ENCODE peak calls at places on chromosomes 1 and 21, in five cellular contexts. O, F, M, E and J are unnamed samples.

GRCh38 chr1:170731566-170732261 is 67.8 kb downstream of the PRRX1 start:
- DNase-seq in M (no peak), E (no peak), F (no peak), O (no peak), J (no peak)

GRCh38 chr1:243791586-243792267 is 58.3 kb downstream of the AKT3 start:
- DNase-seq in E (no peak), M (no peak), F (no peak), O (no peak), J (no peak)

GRCh38 chr1:109537450-109538178 is 2.1 kb upstream of the GPR61 start:
- DNase-seq in M (no peak), F (peak), O (no peak), E (no peak), J (no peak)

GRCh38 chr1:39047374-39048229 is 21.5 kb downstream of the NDUFS5 start:
- DNase-seq in M (peak), O (no peak), F (peak), E (no peak), J (peak)

GRCh38 chr1:207102146-207102545 is 1.9 kb upstream of the C4BPA start:
- DNase-seq in O (no peak), M (no peak), E (no peak), F (no peak), J (no peak)

GRCh38 chr1:46446646-46447498 is 42.8 kb upstream of the DMBX1 start:
- DNase-seq in O (peak), M (peak), E (peak), F (peak), J (peak)

GRCh38 chr1:165738794-165739193 is 29.9 kb downstream of the TMCO1 start:
- DNase-seq in F (no peak), M (no peak), O (no peak), E (no peak), J (no peak)

GRCh38 chr1:207848234-207848633 is 62.7 kb downstream of the CD34 start:
- DNase-seq in M (peak), F (peak), O (no peak), E (peak), J (no peak)

GRCh38 chr1:82565146-82565545 is 764.4 kb downstream of the ADGRL2 start:
- DNase-seq in E (no peak), F (no peak), M (peak), O (peak), J (peak)

GRCh38 chr1:222240536-222241181 is 307.2 kb downstream of the HHIPL2 start:
- DNase-seq in M (peak), O (no peak), F (no peak), E (no peak), J (no peak)

GRCh38 chr1:52127181-52128175 is 14.4 kb upstream of the ZFYVE9 start:
- DNase-seq in E (peak), F (no peak), M (peak), O (no peak), J (peak)

GRCh38 chr1:156747737-156748669 is 3.5 kb downstream of the HDGF start:
- DNase-seq in F (no peak), M (peak), O (peak), E (no peak), J (no peak)

GRCh38 chr1:52651904-52652303 is 18.9 kb downstream of the SHISAL2A start:
- DNase-seq in M (no peak), F (peak), E (no peak), O (no peak), J (no peak)

GRCh38 chr1:245086389-245086969 is 68.3 kb upstream of the KIF26B start:
- DNase-seq in M (peak), E (no peak), F (no peak), O (no peak), J (no peak)

GRCh38 chr1:212285685-212286436 is 651 bp downstream of the PPP2R5A start:
- DNase-seq in E (peak), O (peak), F (peak), M (peak), J (no peak)

GRCh38 chr1:206685256-206685748 is 597 bp downstream of the MAPKAPK2 start:
- DNase-seq in E (no peak), O (peak), M (no peak), F (peak), J (no peak)

GRCh38 chr1:155320661-155321576 is at the start of gene RUSC1:
- DNase-seq in O (peak), E (peak), M (peak), F (peak), J (no peak)

GRCh38 chr1:236091933-236092318 is 27.0 kb upstream of the NID1 start:
- DNase-seq in F (no peak), M (no peak), O (no peak), E (no peak), J (no peak)

GRCh38 chr1:39144943-39145650 is 59.4 kb upstream of the MACF1 start:
- DNase-seq in F (no peak), O (no peak), M (peak), E (no peak), J (no peak)

GRCh38 chr1:150021191-150021688 is 10.7 kb upstream of the OTUD7B start:
- DNase-seq in E (no peak), O (no peak), F (no peak), M (no peak), J (no peak)

GRCh38 chr1:68173283-68174172 is 58.8 kb downstream of the WLS start:
- DNase-seq in F (no peak), M (peak), E (no peak), O (no peak), J (no peak)

GRCh38 chr1:102174259-102174863 is 177.6 kb upstream of the OLFM3 start:
- DNase-seq in F (no peak), O (peak), E (no peak), M (no peak), J (no peak)
- TF ChIP-seq CTCF in F (no peak), O (peak), E (no peak), M (no peak), J (no peak)

GRCh38 chr1:36088265-36088576 is 471 bp upstream of the ADPRS start:
- DNase-seq in F (no peak), M (no peak), E (no peak), O (no peak), J (no peak)
- TF ChIP-seq CTCF in F (no peak), M (no peak), E (no peak), O (no peak), J (no peak)

GRCh38 chr1:213596729-213597128 is 391.0 kb upstream of the PROX1 start:
- DNase-seq in F (no peak), M (no peak), E (no peak), O (no peak), J (no peak)
- TF ChIP-seq CTCF in F (no peak), M (no peak), E (no peak), O (no peak), J (no peak)

GRCh38 chr21:45225041-45225740 is 62.5 kb downstream of the POFUT2 start:
- DNase-seq in O (no peak), M (no peak), E (no peak), F (no peak), J (no peak)
- TF ChIP-seq CTCF in O (no peak), M (no peak), E (no peak), F (no peak), J (no peak)

GRCh38 chr1:84834419-84835064 is 58.5 kb downstream of the LPAR3 start:
- DNase-seq in F (no peak), M (peak), E (no peak), O (no peak), J (no peak)

GRCh38 chr1:84835169-84835568 is 57.8 kb downstream of the LPAR3 start:
- DNase-seq in E (no peak), M (peak), F (no peak), O (no peak), J (no peak)

GRCh38 chr1:84833198-84833597 is 59.8 kb downstream of the LPAR3 start:
- DNase-seq in O (no peak), M (no peak), F (no peak), E (no peak), J (no peak)

GRCh38 chr1:84839544-84839943 is 53.5 kb downstream of the LPAR3 start:
- DNase-seq in E (no peak), O (no peak), M (no peak), F (no peak), J (no peak)

DNA sequence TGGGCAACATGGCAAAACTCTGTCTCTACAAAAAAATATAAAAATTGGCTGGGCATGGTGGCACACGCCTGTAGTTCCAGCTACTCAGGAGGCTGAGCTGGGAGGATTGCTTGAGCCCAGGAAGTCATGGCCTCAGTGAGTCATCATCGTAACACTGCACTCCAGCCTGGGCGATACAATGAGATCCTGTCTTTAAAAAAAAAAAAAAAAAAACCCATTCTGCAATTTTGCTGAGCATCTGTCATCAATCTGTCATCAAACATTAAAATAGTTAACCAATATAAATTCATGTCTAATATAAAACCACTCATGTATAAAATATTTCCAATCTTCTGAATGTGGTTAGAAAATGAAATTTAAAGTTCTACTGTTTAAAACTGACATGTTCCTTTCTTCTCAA is 56.9 kb downstream of the LPAR3 start:
- DNase-seq in E (no peak), M (no peak), O (no peak), F (no peak), J (no peak)
- TF ChIP-seq CTCF in E (no peak), M (no peak), O (no peak), F (no peak), J (no peak)